ENCODE peak calls at places on chromosomes 12 and 14, in eight cellular contexts. W is IMR-90, P is fibroblast of lung, Q is OCI-LY7, C is neural progenitor cell, H is SK-N-SH, L is mammary epithelial cell, J is MM.1S. F is an unnamed sample.

GRCh38 chr14:55638665-55639064 is 58.7 kb downstream of the KTN1 start:
- DNase-seq in H (no peak), C (no peak), J (no peak), P (no peak), L (no peak), Q (no peak), W (no peak), F (no peak)

GRCh38 chr14:23118506-23119361 is at the start of gene CEBPE:
- DNase-seq in P (no peak), Q (no peak), W (no peak), H (no peak), J (no peak), C (no peak), L (no peak), F (no peak)

GRCh38 chr12:110684322-110684836 is 4.5 kb downstream of the HVCN1 start:
- DNase-seq in W (peak; percentile 64), L (no peak), H (peak; percentile 56), C (no peak), J (no peak), Q (no peak), P (no peak), F (no peak)

GRCh38 chr14:73743431-73743931 is 29.3 kb upstream of the PNMA1 start:
- DNase-seq in H (no peak), W (no peak), J (peak; percentile 18), P (no peak), L (no peak), Q (peak; percentile 68), C (no peak), F (no peak)

GRCh38 chr14:90611936-90612335 is 204.3 kb downstream of the TTC7B start:
- DNase-seq in Q (no peak), W (no peak), H (no peak), C (no peak), P (no peak), L (no peak), J (no peak), F (no peak)

GRCh38 chr12:44795970-44796369 is 80.1 kb downstream of the NELL2 start:
- DNase-seq in Q (no peak), J (no peak), C (no peak), L (no peak), P (no peak), W (no peak), H (no peak), F (no peak)

GRCh38 chr14:58408681-58409080 is 13.0 kb downstream of the TOMM20L start:
- DNase-seq in C (no peak), Q (no peak), P (no peak), L (no peak), W (no peak), H (no peak), J (no peak), F (no peak)

GRCh38 chr12:55728185-55728931 is 451 bp downstream of the CD63 start:
- DNase-seq in Q (peak; percentile 59), J (no peak), C (peak; percentile 65), H (peak; percentile 82), P (peak; percentile 70), W (peak; percentile 53), L (peak; percentile 44), F (peak; percentile 62)

GRCh38 chr12:3523728-3524127 is 32.7 kb downstream of the PRMT8 start:
- DNase-seq in H (no peak), Q (no peak), J (no peak), C (no peak), W (no peak), P (no peak), L (no peak), F (no peak)

GRCh38 chr14:85254718-85255117 is 275.2 kb upstream of the FLRT2 start:
- DNase-seq in P (no peak), L (no peak), Q (no peak), H (no peak), C (no peak), W (no peak), J (no peak), F (no peak)

GRCh38 chr12:68067762-68068376 is 78.6 kb downstream of the IFNG-AS1 start:
- DNase-seq in L (no peak), P (no peak), C (no peak), H (no peak), J (no peak), Q (peak; percentile 37), W (no peak), F (peak; percentile 62)

DNA sequence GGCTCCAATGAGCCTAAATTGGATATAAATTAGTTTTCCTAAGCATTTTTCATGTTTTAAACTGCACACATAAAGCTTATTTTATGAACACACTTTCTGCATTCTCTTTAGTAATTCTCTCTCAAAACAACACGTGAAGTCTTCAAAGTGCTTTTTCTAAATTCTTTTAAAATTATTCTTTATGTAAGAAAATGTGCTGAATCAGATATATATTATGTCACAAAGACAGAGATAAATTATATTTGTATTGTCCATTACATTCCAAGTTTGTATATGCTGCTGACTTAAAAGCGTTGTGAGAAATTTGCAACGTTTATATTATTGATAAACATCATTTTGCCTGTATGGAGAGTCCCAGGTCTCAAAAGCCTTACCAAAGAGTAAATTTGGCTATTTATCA is 465.2 kb downstream of the BCAT1 start:
- DNase-seq in J (no peak), H (no peak), Q (no peak), C (no peak), P (no peak), L (no peak), W (no peak), F (no peak)
- H2AFZ ChIP-seq in J (no peak overlapping the region), H (no peak overlapping the region), Q (no peak overlapping the region), C (no peak overlapping the region), P (no peak overlapping the region), L (no peak overlapping the region), W (no peak overlapping the region), F (no peak overlapping the region)

GRCh38 chr14:103110681-103111296 is 12.5 kb upstream of the TNFAIP2 start:
- DNase-seq in C (no peak), W (peak; percentile 26), L (no peak), H (no peak), J (peak; percentile 38), Q (no peak), P (peak; percentile 52), F (peak; percentile 89)
- H3K27ac ChIP-seq in C (no peak overlapping the region), W (peak overlapping the region; percentile 88), L (no peak overlapping the region), H (peak overlapping the region; percentile 78), J (peak overlapping the region; percentile 27), Q (no peak overlapping the region), P (peak overlapping the region; percentile 95), F (no peak overlapping the region)

GRCh38 chr12:51082561-51083139 is 746 bp downstream of the CSRNP2 start:
- DNase-seq in H (no peak), P (peak; percentile 54), C (no peak), W (peak; percentile 39), L (peak; percentile 46), Q (peak; percentile 43), J (no peak), F (peak; percentile 62)
- H2AFZ ChIP-seq in H (peak overlapping the region; percentile 61), P (peak overlapping the region; percentile 1), C (peak overlapping the region; percentile 77), W (peak overlapping the region; percentile 91), L (peak overlapping the region; percentile 90), Q (peak overlapping the region; percentile 18), J (peak overlapping the region; percentile 72), F (no peak overlapping the region)

DNA sequence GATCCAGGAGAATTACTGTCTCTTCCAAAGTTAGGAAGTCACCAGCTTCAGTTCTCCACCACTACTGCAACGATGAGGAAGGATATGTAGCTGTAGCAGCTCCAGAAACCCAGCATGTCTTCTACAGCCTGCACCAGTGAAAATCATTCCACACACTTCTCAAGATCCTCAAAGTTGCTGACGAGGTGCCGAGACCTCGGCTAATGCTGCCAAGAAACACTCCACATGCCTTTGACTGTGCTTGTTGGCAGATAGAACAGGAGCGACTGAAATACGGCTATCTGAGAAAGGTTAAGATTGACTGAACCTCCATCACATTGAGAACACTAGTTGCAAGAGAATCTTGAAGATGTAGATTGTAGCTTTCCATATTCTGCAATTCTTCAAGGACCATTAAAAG is 241.9 kb downstream of the PPFIA2 start:
- DNase-seq in L (no peak), C (no peak), W (no peak), Q (no peak), P (no peak), J (no peak), H (no peak), F (no peak)
- H3K27ac ChIP-seq in L (no peak overlapping the region), C (no peak overlapping the region), W (no peak overlapping the region), Q (no peak overlapping the region), P (no peak overlapping the region), J (no peak overlapping the region), H (no peak overlapping the region), F (no peak overlapping the region)